ENCODE peak calls at places on chromosomes 1 and 21, in seven cellular contexts. One of them, this sample, is unnamed.

GRCh38 chr21:25254491-25255174 is 352.6 kb downstream of the MRPL39 start:
- DNase-seq in body of pancreas: no peak
- DNase-seq in Peyer's patch: no peak
- DNase-seq in tibial artery: no peak
- DNase-seq in adrenal gland: no peak
- DNase-seq in heart right ventricle: no peak
- DNase-seq in psoas muscle: no peak
- DNase-seq in this sample: no peak

GRCh38 chr1:99850458-99850974 is 355 bp downstream of the AGL start:
- DNase-seq in adrenal gland: no peak
- DNase-seq in Peyer's patch: no peak
- DNase-seq in psoas muscle: no peak
- DNase-seq in tibial artery: no peak
- DNase-seq in heart right ventricle: no peak
- DNase-seq in body of pancreas: peak; percentile 9
- DNase-seq in this sample: no peak

GRCh38 chr1:173267453-173267945 is 60.4 kb upstream of the TNFSF4 start:
- DNase-seq in psoas muscle: no peak
- DNase-seq in Peyer's patch: no peak
- DNase-seq in body of pancreas: no peak
- DNase-seq in heart right ventricle: no peak
- DNase-seq in tibial artery: no peak
- DNase-seq in adrenal gland: no peak
- DNase-seq in this sample: no peak

GRCh38 chr1:29033829-29034466 is 89.8 kb downstream of the TMEM200B start:
- DNase-seq in adrenal gland: no peak
- DNase-seq in body of pancreas: no peak
- DNase-seq in psoas muscle: no peak
- DNase-seq in Peyer's patch: no peak
- DNase-seq in heart right ventricle: no peak
- DNase-seq in tibial artery: no peak
- DNase-seq in this sample: no peak

GRCh38 chr21:41746744-41747006 is 20.2 kb downstream of the RIPK4 start:
- DNase-seq in psoas muscle: no peak
- DNase-seq in Peyer's patch: peak; percentile 34
- DNase-seq in body of pancreas: no peak
- DNase-seq in adrenal gland: no peak
- DNase-seq in tibial artery: no peak
- DNase-seq in heart right ventricle: no peak
- DNase-seq in this sample: no peak

GRCh38 chr21:43359081-43359822 is 67.7 kb downstream of the SIK1 start:
- DNase-seq in Peyer's patch: no peak
- DNase-seq in adrenal gland: no peak
- DNase-seq in psoas muscle: no peak
- DNase-seq in body of pancreas: no peak
- DNase-seq in tibial artery: no peak
- DNase-seq in heart right ventricle: peak; percentile 10
- DNase-seq in this sample: no peak

GRCh38 chr1:151511636-151512215 is 539 bp downstream of the CGN start:
- DNase-seq in heart right ventricle: peak; percentile 25
- DNase-seq in Peyer's patch: peak; percentile 78
- DNase-seq in adrenal gland: peak; percentile 62
- DNase-seq in psoas muscle: no peak
- DNase-seq in tibial artery: no peak
- DNase-seq in body of pancreas: peak; percentile 75
- DNase-seq in this sample: peak; percentile 76

GRCh38 chr1:85275701-85276289 is 637 bp downstream of the BCL10 start:
- DNase-seq in psoas muscle: no peak
- DNase-seq in adrenal gland: no peak
- DNase-seq in tibial artery: no peak
- DNase-seq in heart right ventricle: no peak
- DNase-seq in Peyer's patch: no peak
- DNase-seq in body of pancreas: no peak
- DNase-seq in this sample: no peak

GRCh38 chr1:28110555-28110954 is 22.1 kb upstream of the EYA3 start:
- DNase-seq in Peyer's patch: no peak
- DNase-seq in adrenal gland: no peak
- DNase-seq in tibial artery: no peak
- DNase-seq in psoas muscle: no peak
- DNase-seq in body of pancreas: no peak
- DNase-seq in heart right ventricle: no peak
- DNase-seq in this sample: no peak

GRCh38 chr1:111195002-111195684 is 5.3 kb downstream of the DENND2D start:
- DNase-seq in heart right ventricle: no peak
- DNase-seq in Peyer's patch: no peak
- DNase-seq in adrenal gland: no peak
- DNase-seq in tibial artery: no peak
- DNase-seq in psoas muscle: no peak
- DNase-seq in body of pancreas: no peak
- DNase-seq in this sample: no peak

GRCh38 chr21:36860736-36861594 is 105.5 kb downstream of the HLCS start:
- DNase-seq in adrenal gland: no peak
- DNase-seq in body of pancreas: peak; percentile 50
- DNase-seq in psoas muscle: no peak
- DNase-seq in tibial artery: no peak
- DNase-seq in Peyer's patch: no peak
- DNase-seq in heart right ventricle: no peak
- DNase-seq in this sample: no peak

GRCh38 chr1:11794446-11795237 is 11.1 kb downstream of the MTHFR start:
- DNase-seq in psoas muscle: no peak
- DNase-seq in tibial artery: no peak
- DNase-seq in body of pancreas: no peak
- DNase-seq in adrenal gland: no peak
- DNase-seq in heart right ventricle: no peak
- DNase-seq in Peyer's patch: no peak
- DNase-seq in this sample: no peak

GRCh38 chr1:196877964-196878363 is 9.9 kb upstream of the CFHR4 start:
- DNase-seq in heart right ventricle: no peak
- DNase-seq in Peyer's patch: no peak
- DNase-seq in tibial artery: no peak
- DNase-seq in psoas muscle: no peak
- DNase-seq in adrenal gland: no peak
- DNase-seq in body of pancreas: no peak
- DNase-seq in this sample: no peak

GRCh38 chr21:42570841-42571387 is 57.3 kb downstream of the SLC37A1 start:
- DNase-seq in tibial artery: peak; percentile 60
- DNase-seq in body of pancreas: peak; percentile 30
- DNase-seq in heart right ventricle: no peak
- DNase-seq in adrenal gland: peak; percentile 31
- DNase-seq in Peyer's patch: peak; percentile 49
- DNase-seq in psoas muscle: peak; percentile 39
- DNase-seq in this sample: no peak

GRCh38 chr1:39940253-39940652 is 14.7 kb upstream of the MFSD2A start:
- DNase-seq in adrenal gland: peak; percentile 35
- DNase-seq in psoas muscle: no peak
- DNase-seq in body of pancreas: no peak
- DNase-seq in heart right ventricle: no peak
- DNase-seq in tibial artery: peak; percentile 69
- DNase-seq in Peyer's patch: no peak
- DNase-seq in this sample: no peak

GRCh38 chr1:177368255-177368654 is 197.5 kb downstream of the BRINP2 start:
- DNase-seq in Peyer's patch: no peak
- DNase-seq in psoas muscle: no peak
- DNase-seq in adrenal gland: no peak
- DNase-seq in body of pancreas: no peak
- DNase-seq in heart right ventricle: no peak
- DNase-seq in tibial artery: no peak
- DNase-seq in this sample: no peak

DNA sequence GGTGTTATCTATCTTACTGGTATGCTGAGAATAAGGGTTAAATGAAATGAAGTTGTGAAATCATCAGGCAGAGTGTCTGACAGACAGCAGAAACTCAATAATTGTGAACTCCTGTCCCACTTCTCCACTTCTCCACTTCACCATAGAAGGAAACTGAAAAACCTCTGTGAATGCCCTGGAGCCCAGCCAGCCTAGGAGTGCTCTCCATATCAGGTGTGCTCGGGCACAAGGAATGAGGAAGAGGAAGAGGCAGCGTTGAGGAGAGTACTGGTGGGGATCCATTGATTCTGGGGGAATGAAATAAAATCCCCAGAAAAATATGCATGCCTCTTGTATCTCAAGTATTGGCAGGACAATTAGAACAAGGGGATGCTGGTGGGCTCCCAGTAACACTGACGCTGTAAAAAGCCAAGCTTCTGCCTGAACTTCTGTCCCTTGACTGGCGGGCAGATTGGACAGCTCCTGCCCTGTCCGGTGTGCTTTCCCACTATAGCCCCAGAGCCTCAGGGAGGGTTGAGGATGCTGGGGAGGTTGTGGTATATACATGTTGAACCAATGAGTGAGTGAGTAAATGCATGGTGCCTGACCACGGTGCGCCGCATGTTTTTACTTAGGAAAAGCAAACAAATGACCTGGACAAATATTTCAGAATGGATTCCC is 47.7 kb downstream of the NMNAT2 start:
- DNase-seq in tibial artery: no peak
- DNase-seq in Peyer's patch: no peak
- DNase-seq in body of pancreas: peak; percentile 62
- DNase-seq in heart right ventricle: no peak
- DNase-seq in adrenal gland: no peak
- DNase-seq in psoas muscle: no peak
- DNase-seq in this sample: peak; percentile 69
- TF ChIP-seq CTCF in tibial artery: no peak
- TF ChIP-seq CTCF in Peyer's patch: no peak
- TF ChIP-seq CTCF in body of pancreas: no peak
- TF ChIP-seq CTCF in heart right ventricle: no peak
- TF ChIP-seq CTCF in adrenal gland: no peak
- TF ChIP-seq CTCF in psoas muscle: no peak
- TF ChIP-seq CTCF in this sample: no peak

GRCh38 chr21:20720623-20721022 is 277.6 kb upstream of the NCAM2 start:
- DNase-seq in body of pancreas: no peak
- DNase-seq in Peyer's patch: no peak
- DNase-seq in adrenal gland: no peak
- DNase-seq in tibial artery: no peak
- DNase-seq in psoas muscle: no peak
- DNase-seq in heart right ventricle: no peak
- DNase-seq in this sample: no peak
- H3K9me3 ChIP-seq in body of pancreas: no peaks in the 10 kb centered on the region
- H3K9me3 ChIP-seq in Peyer's patch: no peaks in the 10 kb centered on the region
- H3K9me3 ChIP-seq in adrenal gland: no peaks in the 10 kb centered on the region
- H3K9me3 ChIP-seq in tibial artery: no peaks in the 10 kb centered on the region
- H3K9me3 ChIP-seq in psoas muscle: no peaks in the 10 kb centered on the region
- H3K9me3 ChIP-seq in heart right ventricle: no peaks in the 10 kb centered on the region
- H3K9me3 ChIP-seq in this sample: peaks cover 5% of the 10 kb centered on the region

GRCh38 chr1:9359898-9360297 is 67.2 kb downstream of the SPSB1 start:
- DNase-seq in adrenal gland: no peak
- DNase-seq in tibial artery: no peak
- DNase-seq in heart right ventricle: no peak
- DNase-seq in body of pancreas: no peak
- DNase-seq in psoas muscle: no peak
- DNase-seq in Peyer's patch: no peak
- DNase-seq in this sample: no peak
- H3K36me3 ChIP-seq in adrenal gland: no peaks in the 10 kb centered on the region
- H3K36me3 ChIP-seq in tibial artery: peaks cover 32% of the 10 kb centered on the region
- H3K36me3 ChIP-seq in heart right ventricle: peaks cover 14% of the 10 kb centered on the region
- H3K36me3 ChIP-seq in body of pancreas: peaks cover 10% of the 10 kb centered on the region
- H3K36me3 ChIP-seq in psoas muscle: no peaks in the 10 kb centered on the region
- H3K36me3 ChIP-seq in Peyer's patch: no peaks in the 10 kb centered on the region
- H3K36me3 ChIP-seq in this sample: no peaks in the 10 kb centered on the region

DNA sequence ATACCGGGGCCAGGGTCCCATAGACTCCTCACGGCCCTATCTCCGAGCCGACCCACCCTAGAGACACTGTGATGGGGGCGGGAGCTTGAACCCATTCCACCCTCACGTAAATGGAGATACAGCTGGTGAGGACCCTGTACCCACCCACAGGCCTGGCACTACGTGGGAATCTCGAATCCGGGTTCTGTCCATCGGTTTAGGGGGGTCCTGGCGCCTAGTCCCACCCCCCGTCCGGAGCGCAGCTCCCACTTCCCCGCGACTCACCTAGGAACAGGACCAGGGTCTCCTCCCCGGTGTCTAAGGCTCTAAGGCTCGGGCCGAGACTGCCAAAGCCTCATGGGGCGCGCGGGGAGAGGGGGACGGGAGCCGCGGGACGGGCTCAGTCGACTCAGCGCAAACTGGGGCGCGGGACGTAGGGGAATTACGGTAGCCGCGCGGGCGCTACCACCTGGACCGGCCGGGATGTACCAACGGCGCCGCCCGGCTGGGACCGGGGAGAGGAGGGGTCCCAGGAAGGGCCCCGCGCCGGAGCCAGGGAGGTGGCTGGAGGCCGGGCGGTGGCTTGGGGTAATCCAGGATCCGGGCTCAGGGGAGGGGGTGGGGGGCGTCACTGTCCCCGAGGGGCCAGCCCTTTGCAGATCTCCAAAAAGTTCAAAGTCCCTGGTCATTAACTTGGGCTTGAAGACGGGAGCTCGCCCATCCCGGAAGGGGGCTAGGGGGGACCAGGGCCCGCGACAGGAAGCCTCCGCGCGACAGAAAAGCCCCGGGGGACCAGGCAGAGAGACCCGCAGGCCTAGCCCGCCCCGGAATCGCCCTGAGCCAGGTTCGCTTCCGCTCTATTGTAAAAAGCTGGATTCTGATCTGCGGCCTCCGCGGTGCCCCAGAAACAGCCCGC is 1.0 kb downstream of the PLEKHG5 start:
- DNase-seq in Peyer's patch: peak; percentile 86
- DNase-seq in body of pancreas: peak; percentile 81
- DNase-seq in tibial artery: no peak
- DNase-seq in adrenal gland: peak; percentile 75
- DNase-seq in psoas muscle: no peak
- DNase-seq in heart right ventricle: peak; percentile 65
- DNase-seq in this sample: peak; percentile 89
- TF ChIP-seq CTCF in Peyer's patch: no peak
- TF ChIP-seq CTCF in body of pancreas: no peak
- TF ChIP-seq CTCF in tibial artery: no peak
- TF ChIP-seq CTCF in adrenal gland: no peak
- TF ChIP-seq CTCF in psoas muscle: no peak
- TF ChIP-seq CTCF in heart right ventricle: no peak
- TF ChIP-seq CTCF in this sample: no peak

GRCh38 chr1:920008-920407 is 3.7 kb upstream of the SAMD11 start:
- DNase-seq in adrenal gland: no peak
- DNase-seq in psoas muscle: peak; percentile 44
- DNase-seq in tibial artery: no peak
- DNase-seq in heart right ventricle: no peak
- DNase-seq in body of pancreas: peak; percentile 49
- DNase-seq in Peyer's patch: no peak
- DNase-seq in this sample: peak; percentile 26
- H3K9me3 ChIP-seq in adrenal gland: no peaks in the 10 kb centered on the region
- H3K9me3 ChIP-seq in psoas muscle: no peaks in the 10 kb centered on the region
- H3K9me3 ChIP-seq in tibial artery: no peaks in the 10 kb centered on the region
- H3K9me3 ChIP-seq in heart right ventricle: no peaks in the 10 kb centered on the region
- H3K9me3 ChIP-seq in body of pancreas: no peaks in the 10 kb centered on the region
- H3K9me3 ChIP-seq in Peyer's patch: no peaks in the 10 kb centered on the region
- H3K9me3 ChIP-seq in this sample: no peaks in the 10 kb centered on the region

DNA sequence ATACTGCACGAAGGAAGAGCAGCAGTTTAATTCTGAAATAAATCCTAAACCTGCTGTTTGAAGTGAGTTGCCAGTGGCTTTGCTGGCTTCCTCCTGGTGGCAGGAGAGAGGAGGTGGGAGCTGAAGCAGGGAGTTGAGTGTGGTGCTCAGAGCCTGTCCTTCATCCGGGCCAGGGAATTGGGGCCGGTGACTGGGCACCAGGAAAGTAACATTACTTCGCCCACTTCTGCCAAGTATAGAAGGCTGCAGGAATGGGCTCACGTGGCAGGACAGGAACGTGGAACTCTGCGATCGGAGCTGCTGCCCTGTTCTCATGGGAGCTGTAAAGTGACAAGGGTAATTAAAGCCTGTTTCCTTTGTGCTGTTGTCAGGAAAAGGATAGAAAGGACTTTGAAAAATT is 8.7 kb downstream of the TOR3A start:
- DNase-seq in adrenal gland: peak; percentile 48
- DNase-seq in psoas muscle: peak; percentile 68
- DNase-seq in heart right ventricle: peak; percentile 36
- DNase-seq in Peyer's patch: no peak
- DNase-seq in tibial artery: peak; percentile 80
- DNase-seq in body of pancreas: peak; percentile 17
- DNase-seq in this sample: no peak
- H3K36me3 ChIP-seq in adrenal gland: no peaks in the 10 kb centered on the region
- H3K36me3 ChIP-seq in psoas muscle: peaks cover 10% of the 10 kb centered on the region
- H3K36me3 ChIP-seq in heart right ventricle: peaks cover 80% of the 10 kb centered on the region
- H3K36me3 ChIP-seq in Peyer's patch: no peaks in the 10 kb centered on the region
- H3K36me3 ChIP-seq in tibial artery: peaks cover 44% of the 10 kb centered on the region
- H3K36me3 ChIP-seq in body of pancreas: peaks cover 4% of the 10 kb centered on the region
- H3K36me3 ChIP-seq in this sample: no peaks in the 10 kb centered on the region

This sample was measured in mucosa of descending colon.